ENCODE peak calls at places on chromosome 18, in five cellular contexts. X is neuronal stem cell, D is cardiac muscle cell, J is T-helper 22 cell, Q is lower lobe of right lung. R is an unnamed sample.

GRCh38 chr18:70386582-70386981 is 97.7 kb downstream of the SOCS6 start:
- DNase-seq in X (no peak), D (no peak), J (no peak), Q (no peak), R (no peak)

GRCh38 chr18:11512096-11513030 is 97.0 kb upstream of the SLC35G4 start:
- DNase-seq in X (no peak), D (no peak), J (no peak), Q (no peak), R (peak)

GRCh38 chr18:36411745-36412168 is 114.2 kb downstream of the FHOD3 start:
- DNase-seq in X (peak), D (peak), J (no peak), Q (no peak), R (peak)

GRCh38 chr18:32688821-32689220 is 84.0 kb downstream of the KLHL14 start:
- DNase-seq in X (no peak), D (no peak), J (no peak), Q (no peak), R (no peak)

GRCh38 chr18:36406805-36407204 is 109.3 kb downstream of the FHOD3 start:
- DNase-seq in X (no peak), D (no peak), J (no peak), Q (no peak), R (no peak)

GRCh38 chr18:70188113-70188512 is 17.4 kb downstream of the RTTN start:
- DNase-seq in X (no peak), D (no peak), J (no peak), Q (no peak), R (peak)

GRCh38 chr18:41604964-41605363 is 350.1 kb upstream of the PIK3C3 start:
- DNase-seq in X (no peak), D (peak), J (no peak), Q (no peak), R (no peak)

GRCh38 chr18:74256190-74256589 is 35.6 kb downstream of the CYB5A start:
- DNase-seq in X (peak), D (peak), J (no peak), Q (no peak), R (no peak)

GRCh38 chr18:59960272-59960671 is 60.5 kb downstream of the PMAIP1 start:
- DNase-seq in X (no peak), D (no peak), J (no peak), Q (no peak), R (no peak)

GRCh38 chr18:10791141-10791808 is 265.4 kb downstream of the NAPG start:
- DNase-seq in X (no peak), D (no peak), J (no peak), Q (no peak), R (no peak)

GRCh38 chr18:35458677-35459441 is 38.9 kb downstream of the INO80C start:
- DNase-seq in X (no peak), D (peak), J (no peak), Q (peak), R (peak)

GRCh38 chr18:2988041-2988794 is 24.7 kb downstream of the LPIN2 start:
- DNase-seq in X (no peak), D (no peak), J (no peak), Q (no peak), R (peak)

GRCh38 chr18:51614967-51615571 is 417.6 kb upstream of the MEX3C start:
- DNase-seq in X (no peak), D (no peak), J (no peak), Q (no peak), R (no peak)

GRCh38 chr18:47883771-47884413 is 46.6 kb downstream of the SMAD2 start:
- DNase-seq in X (no peak), D (no peak), J (no peak), Q (no peak), R (peak)

GRCh38 chr18:5709476-5710095 is 165.8 kb upstream of the EPB41L3 start:
- DNase-seq in X (no peak), D (no peak), J (no peak), Q (no peak), R (no peak)

GRCh38 chr18:11529081-11529480 is 80.3 kb upstream of the SLC35G4 start:
- DNase-seq in X (no peak), D (no peak), J (no peak), Q (no peak), R (no peak)

R was measured in fibroblast of mammary gland.